ENCODE peak calls at places on chromosome 1, in six cellular contexts. O is AG04449, H is fibroblast of the aortic adventitia, T is AG09309, V is testis, M is neural progenitor cell. X is an unnamed sample.

GRCh38 chr1:99645699-99646531 is at the start of gene PALMD:
- DNase-seq in O (no peak), M (peak; percentile 19), V (peak; percentile 57), T (no peak), H (no peak), X (no peak)

GRCh38 chr1:218390625-218391024 is 45.5 kb downstream of the TGFB2 start:
- DNase-seq in V (no peak), M (no peak), H (peak; percentile 88), O (no peak), T (no peak), X (no peak)

GRCh38 chr1:66527688-66528087 is 6.3 kb upstream of the SGIP1 start:
- DNase-seq in O (no peak), V (no peak), T (no peak), M (no peak), H (peak; percentile 72), X (no peak)

GRCh38 chr1:172269644-172270043 is 150.8 kb upstream of the C1orf105 start:
- DNase-seq in V (no peak), M (no peak), O (peak; percentile 28), H (peak; percentile 48), T (no peak), X (no peak)

GRCh38 chr1:58238846-58239245 is 307.7 kb downstream of the OMA1 start:
- DNase-seq in O (no peak), M (no peak), V (no peak), T (no peak), H (no peak), X (no peak)

GRCh38 chr1:165443539-165444289 is 1.2 kb downstream of the RXRG start:
- DNase-seq in O (no peak), T (no peak), M (peak; percentile 48), H (no peak), V (peak; percentile 16), X (no peak)

GRCh38 chr1:18397636-18398035 is 83.1 kb upstream of the KLHDC7A start:
- DNase-seq in M (no peak), T (no peak), H (no peak), O (no peak), V (no peak), X (no peak)

GRCh38 chr1:20426923-20427322 is 59.1 kb downstream of the CAMK2N1 start:
- DNase-seq in M (no peak), T (peak; percentile 65), O (peak; percentile 65), V (no peak), H (peak; percentile 88), X (no peak)

GRCh38 chr1:58250587-58250948 is 296.0 kb downstream of the OMA1 start:
- DNase-seq in H (no peak), O (no peak), M (no peak), T (no peak), V (no peak), X (no peak)

GRCh38 chr1:205735218-205735617 is 14.8 kb downstream of the NUCKS1 start:
- DNase-seq in H (no peak), O (no peak), V (no peak), M (no peak), T (no peak), X (no peak)

GRCh38 chr1:107877092-107877491 is 87.9 kb downstream of the VAV3 start:
- DNase-seq in O (peak; percentile 9), V (no peak), H (peak; percentile 60), T (peak; percentile 32), M (no peak), X (peak; percentile 32)

GRCh38 chr1:53582211-53583020 is 123.2 kb downstream of the DMRTB1 start:
- DNase-seq in H (no peak), T (no peak), M (no peak), V (no peak), O (no peak), X (no peak)

GRCh38 chr1:163315773-163316374 is 5.9 kb upstream of the NUF2 start:
- DNase-seq in H (peak; percentile 82), V (peak; percentile 60), T (peak; percentile 11), M (peak; percentile 67), O (no peak), X (peak; percentile 25)

GRCh38 chr1:50416150-50416527 is 7.1 kb downstream of the DMRTA2 start:
- DNase-seq in H (no peak), O (no peak), T (no peak), M (peak; percentile 9), V (no peak), X (no peak)

GRCh38 chr1:36161656-36162531 is 5.9 kb downstream of the MAP7D1 start:
- DNase-seq in O (no peak), H (peak; percentile 33), T (no peak), M (no peak), V (no peak), X (no peak)

GRCh38 chr1:193951989-193952388 is 765.6 kb upstream of the B3GALT2 start:
- DNase-seq in H (no peak), V (no peak), M (no peak), T (no peak), O (no peak), X (no peak)

GRCh38 chr1:192805832-192806323 is 3.0 kb upstream of the RGS2 start:
- DNase-seq in M (peak; percentile 36), V (no peak), O (peak; percentile 61), H (peak; percentile 97), T (peak; percentile 92), X (peak; percentile 77)

GRCh38 chr1:174289644-174290310 is 130.5 kb downstream of the RABGAP1L start:
- DNase-seq in O (no peak), T (no peak), V (no peak), H (no peak), M (no peak), X (no peak)

GRCh38 chr1:22271847-22272801 is 129.2 kb upstream of the WNT4 start:
- DNase-seq in T (no peak), O (no peak), H (no peak), V (no peak), M (no peak), X (no peak)

GRCh38 chr1:171267391-171267790 is 19.1 kb downstream of the FMO1 start:
- DNase-seq in H (peak; percentile 67), O (no peak), V (no peak), M (no peak), T (peak; percentile 31), X (peak; percentile 5)

GRCh38 chr1:97797403-97798183 is 123.2 kb downstream of the DPYD start:
- DNase-seq in H (peak; percentile 52), M (no peak), O (no peak), V (no peak), T (no peak), X (no peak)

GRCh38 chr1:233006582-233006981 is 56.2 kb downstream of the NTPCR start:
- DNase-seq in H (no peak), M (no peak), T (no peak), V (no peak), O (no peak), X (no peak)

GRCh38 chr1:232477728-232478127 is 152.2 kb downstream of the SIPA1L2 start:
- DNase-seq in H (peak; percentile 94), O (peak; percentile 83), M (peak; percentile 34), V (no peak), T (peak; percentile 96), X (peak; percentile 94)

GRCh38 chr1:115840615-115841460 is at the start of gene NHLH2:
- DNase-seq in H (no peak), O (no peak), V (no peak), M (no peak), T (no peak), X (no peak)

GRCh38 chr1:157352817-157353408 is 199.4 kb downstream of the FCRL5 start:
- DNase-seq in O (no peak), T (no peak), V (no peak), M (no peak), H (no peak), X (no peak)

GRCh38 chr1:67980028-67980427 is 70.4 kb downstream of the DIRAS3 start:
- DNase-seq in T (no peak), V (no peak), H (peak; percentile 63), O (no peak), M (no peak), X (no peak)

DNA sequence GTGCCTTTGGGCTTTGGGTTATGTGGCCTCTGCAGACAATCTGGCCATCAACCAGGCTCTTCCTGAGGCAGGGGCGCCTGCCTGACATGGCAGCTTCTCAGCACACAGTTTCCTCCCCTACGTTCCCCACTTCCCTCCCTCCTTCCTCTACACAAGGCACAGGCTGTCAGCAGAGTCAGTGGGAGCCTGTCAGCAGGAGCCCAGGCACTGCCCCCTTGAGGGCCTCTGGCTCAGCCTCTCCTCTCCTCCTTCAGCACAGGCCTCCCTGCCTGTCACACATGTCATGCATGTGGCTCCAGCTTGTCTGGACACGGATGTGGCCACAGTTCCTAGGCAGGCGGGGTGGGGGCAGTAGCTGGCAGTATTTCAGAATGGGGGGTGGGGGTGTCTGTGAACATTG is 52.2 kb upstream of the ARTN start:
- DNase-seq in T (no peak), V (no peak), M (peak; percentile 34), H (no peak), O (no peak), X (no peak)
- TF ChIP-seq CTCF in T (no peak), V (no peak), M (no peak), H (no peak), O (no peak), X (no peak)

DNA sequence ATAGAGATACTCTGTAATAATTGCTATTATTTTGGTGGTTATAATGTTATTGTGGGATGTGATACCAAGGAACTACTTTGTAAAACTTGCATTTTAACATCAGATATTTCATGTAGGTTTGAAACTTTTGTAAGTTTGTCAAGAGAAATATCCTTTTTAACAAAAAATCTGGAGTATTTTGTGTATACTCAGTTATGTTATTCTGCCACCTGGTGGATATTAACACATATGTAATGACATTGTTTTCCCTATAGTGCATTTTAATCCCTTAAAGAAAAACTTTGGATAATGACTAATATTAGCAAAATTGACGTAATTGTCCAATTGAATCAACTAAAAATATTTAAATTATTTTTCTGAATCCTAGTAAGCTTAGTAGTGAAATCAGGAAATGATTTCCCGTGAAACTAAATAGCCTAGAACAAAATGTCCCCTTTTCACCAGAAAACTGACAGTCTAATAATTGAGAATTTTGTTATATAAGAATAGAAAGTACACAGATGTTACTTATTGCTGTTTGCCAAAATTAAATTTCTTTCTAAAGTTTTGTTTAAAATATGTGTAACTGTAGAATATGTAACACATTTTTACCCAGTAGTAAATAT is 39.6 kb downstream of the KCTD3 start:
- DNase-seq in O (no peak), V (no peak), M (no peak), T (no peak), H (peak; percentile 43), X (no peak)
- TF ChIP-seq CTCF in O (no peak), V (peak; percentile 68), M (peak; percentile 63), T (peak; percentile 24), H (peak; percentile 48), X (peak; percentile 41)

DNA sequence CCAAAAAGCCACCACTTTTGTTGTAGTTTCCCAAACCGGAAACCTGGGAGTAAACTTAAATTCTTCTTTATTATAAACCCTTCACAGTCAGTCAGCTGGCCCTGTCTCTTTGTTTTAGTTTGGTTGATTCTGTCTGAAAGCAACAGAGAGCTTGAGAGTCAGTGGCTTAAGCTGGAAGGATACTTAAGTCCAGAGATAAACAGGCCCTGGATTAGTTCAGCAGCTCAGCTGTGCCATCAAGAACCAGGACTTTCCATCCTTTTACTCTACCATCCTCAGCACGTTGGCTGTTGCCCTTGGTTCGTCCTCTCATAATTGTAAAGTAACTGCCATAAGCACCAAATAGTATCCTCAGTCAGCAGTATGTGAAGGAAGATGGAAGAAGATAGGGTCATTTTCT is 4.5 kb downstream of the DESI2 start:
- DNase-seq in V (no peak), M (peak; percentile 31), H (no peak), O (no peak), T (no peak), X (no peak)
- TF ChIP-seq CTCF in V (no peak), M (no peak), H (no peak), O (no peak), T (no peak), X (no peak)

DNA sequence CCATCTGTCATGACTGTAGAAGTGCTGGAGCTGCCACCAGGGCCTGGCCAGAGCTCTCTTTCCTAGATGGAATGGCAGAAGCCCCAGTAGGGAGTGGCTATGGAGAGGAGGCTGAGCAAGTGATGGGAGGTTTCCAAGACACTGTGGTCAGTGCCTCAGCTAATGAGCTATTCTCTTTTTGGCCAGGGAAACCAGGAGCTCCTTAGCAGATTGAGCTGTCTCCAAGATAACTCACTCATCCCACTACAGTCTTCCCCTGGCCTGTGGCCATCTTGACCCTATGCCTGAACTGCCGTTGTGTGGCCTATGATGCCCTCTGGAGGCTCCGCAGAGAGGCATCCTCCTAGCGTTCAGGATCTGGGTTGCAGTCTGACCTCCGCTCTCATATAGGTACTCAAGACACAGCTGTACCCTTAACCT is 60.5 kb downstream of the ERI3 start:
- DNase-seq in H (peak; percentile 92), O (peak; percentile 38), M (peak; percentile 66), V (peak; percentile 85), T (peak; percentile 80), X (peak; percentile 75)
- TF ChIP-seq CTCF in H (peak; percentile 63), O (peak; percentile 51), M (peak; percentile 63), V (peak; percentile 50), T (peak; percentile 63), X (peak; percentile 64)